ENCODE peak calls at places on chromosomes 3 and 15, in five cellular contexts. One of them, this sample, is unnamed.

GRCh38 chr3:82217571-82217970 is 456.1 kb upstream of the GBE1 start:
- DNase-seq in HS-5: no peak
- DNase-seq in GM06990: no peak
- DNase-seq in left ventricle myocardium inferior: no peak
- DNase-seq in HFF-Myc: no peak
- DNase-seq in this sample: no peak

GRCh38 chr3:172268896-172269295 is 179.4 kb downstream of the GHSR start:
- DNase-seq in HS-5: no peak
- DNase-seq in GM06990: no peak
- DNase-seq in left ventricle myocardium inferior: no peak
- DNase-seq in HFF-Myc: no peak
- DNase-seq in this sample: no peak

GRCh38 chr15:74277245-74277644 is 41.1 kb downstream of the CCDC33 start:
- DNase-seq in HS-5: no peak
- DNase-seq in GM06990: no peak
- DNase-seq in left ventricle myocardium inferior: no peak
- DNase-seq in HFF-Myc: no peak
- DNase-seq in this sample: no peak

GRCh38 chr3:30934208-30934550 is 39.7 kb upstream of the GADL1 start:
- DNase-seq in HS-5: no peak
- DNase-seq in GM06990: no peak
- DNase-seq in left ventricle myocardium inferior: no peak
- DNase-seq in HFF-Myc: peak
- DNase-seq in this sample: no peak

GRCh38 chr3:183208260-183208659 is 44.8 kb upstream of the B3GNT5 start:
- DNase-seq in HS-5: no peak
- DNase-seq in GM06990: no peak
- DNase-seq in left ventricle myocardium inferior: no peak
- DNase-seq in HFF-Myc: no peak
- DNase-seq in this sample: no peak

GRCh38 chr15:59456114-59456513 is 18.1 kb downstream of the FAM81A start:
- DNase-seq in HS-5: no peak
- DNase-seq in GM06990: no peak
- DNase-seq in left ventricle myocardium inferior: no peak
- DNase-seq in HFF-Myc: no peak
- DNase-seq in this sample: no peak

GRCh38 chr3:111915905-111916304 is 56.8 kb downstream of the PHLDB2 start:
- DNase-seq in HS-5: no peak
- DNase-seq in GM06990: no peak
- DNase-seq in left ventricle myocardium inferior: no peak
- DNase-seq in HFF-Myc: no peak
- DNase-seq in this sample: no peak

GRCh38 chr3:17554078-17554477 is 188.4 kb downstream of the TBC1D5 start:
- DNase-seq in HS-5: no peak
- DNase-seq in GM06990: no peak
- DNase-seq in left ventricle myocardium inferior: no peak
- DNase-seq in HFF-Myc: no peak
- DNase-seq in this sample: no peak

GRCh38 chr3:16455001-16455400 is 58.5 kb downstream of the RFTN1 start:
- DNase-seq in HS-5: no peak
- DNase-seq in GM06990: no peak
- DNase-seq in left ventricle myocardium inferior: peak
- DNase-seq in HFF-Myc: no peak
- DNase-seq in this sample: no peak

GRCh38 chr3:82643948-82644347 is 882.5 kb upstream of the GBE1 start:
- DNase-seq in HS-5: no peak
- DNase-seq in GM06990: no peak
- DNase-seq in left ventricle myocardium inferior: no peak
- DNase-seq in HFF-Myc: no peak
- DNase-seq in this sample: no peak

GRCh38 chr3:173617490-173617889 is 219.9 kb downstream of the NLGN1 start:
- DNase-seq in HS-5: no peak
- DNase-seq in GM06990: no peak
- DNase-seq in left ventricle myocardium inferior: peak
- DNase-seq in HFF-Myc: no peak
- DNase-seq in this sample: peak

GRCh38 chr15:25939122-25939521 is 76.0 kb upstream of the ATP10A start:
- DNase-seq in HS-5: no peak
- DNase-seq in GM06990: peak
- DNase-seq in left ventricle myocardium inferior: no peak
- DNase-seq in HFF-Myc: peak
- DNase-seq in this sample: no peak

GRCh38 chr3:117611242-117611641 is 901.7 kb downstream of the TUSC7 start:
- DNase-seq in HS-5: no peak
- DNase-seq in GM06990: no peak
- DNase-seq in left ventricle myocardium inferior: no peak
- DNase-seq in HFF-Myc: no peak
- DNase-seq in this sample: no peak

GRCh38 chr3:13103416-13104058 is 30.3 kb upstream of the IQSEC1 start:
- DNase-seq in HS-5: no peak
- DNase-seq in GM06990: no peak
- DNase-seq in left ventricle myocardium inferior: no peak
- DNase-seq in HFF-Myc: no peak
- DNase-seq in this sample: no peak

GRCh38 chr3:46017720-46018119 is 9.6 kb downstream of the XCR1 start:
- DNase-seq in HS-5: no peak
- DNase-seq in GM06990: no peak
- DNase-seq in left ventricle myocardium inferior: no peak
- DNase-seq in HFF-Myc: no peak
- DNase-seq in this sample: no peak

GRCh38 chr15:42805266-42805665 is 68.3 kb upstream of the CDAN1 start:
- DNase-seq in HS-5: no peak
- DNase-seq in GM06990: no peak
- DNase-seq in left ventricle myocardium inferior: no peak
- DNase-seq in HFF-Myc: no peak
- DNase-seq in this sample: no peak

GRCh38 chr3:13080591-13080990 is 7.4 kb upstream of the IQSEC1 start:
- DNase-seq in HS-5: no peak
- DNase-seq in GM06990: no peak
- DNase-seq in left ventricle myocardium inferior: peak
- DNase-seq in HFF-Myc: no peak
- DNase-seq in this sample: peak

GRCh38 chr3:112582242-112582874 is 20.5 kb downstream of the SLC35A5 start:
- DNase-seq in HS-5: peak
- DNase-seq in GM06990: peak
- DNase-seq in left ventricle myocardium inferior: no peak
- DNase-seq in HFF-Myc: no peak
- DNase-seq in this sample: no peak

GRCh38 chr3:129313983-129314756 is 35.5 kb downstream of the HMCES start:
- DNase-seq in HS-5: no peak
- DNase-seq in GM06990: no peak
- DNase-seq in left ventricle myocardium inferior: peak
- DNase-seq in HFF-Myc: no peak
- DNase-seq in this sample: no peak

GRCh38 chr3:169440926-169441325 is 222.6 kb downstream of the MECOM start:
- DNase-seq in HS-5: no peak
- DNase-seq in GM06990: no peak
- DNase-seq in left ventricle myocardium inferior: no peak
- DNase-seq in HFF-Myc: no peak
- DNase-seq in this sample: no peak

GRCh38 chr3:194675081-194675640 is 3.2 kb upstream of the LSG1 start:
- DNase-seq in HS-5: no peak
- DNase-seq in GM06990: no peak
- DNase-seq in left ventricle myocardium inferior: no peak
- DNase-seq in HFF-Myc: no peak
- DNase-seq in this sample: no peak

This sample was measured in ascending aorta.